ENCODE peak calls at places on chromosomes 1 and 21, in seven cellular contexts. One of them, this sample, is unnamed.

GRCh38 chr1:43814401-43814800 is 107.1 kb downstream of the ST3GAL3 start:
- DNase-seq in OCI-LY7: no peak
- DNase-seq in uterus: no peak
- DNase-seq in upper lobe of right lung: no peak
- DNase-seq in tibial nerve: no peak
- DNase-seq in thoracic aorta: no peak
- DNase-seq in transverse colon: no peak
- DNase-seq in this sample: no peak

GRCh38 chr1:99218572-99218971 is 45.7 kb upstream of the PLPPR4 start:
- DNase-seq in OCI-LY7: no peak
- DNase-seq in uterus: no peak
- DNase-seq in upper lobe of right lung: no peak
- DNase-seq in tibial nerve: no peak
- DNase-seq in thoracic aorta: no peak
- DNase-seq in transverse colon: no peak
- DNase-seq in this sample: no peak

GRCh38 chr1:51644533-51645197 is 27.8 kb downstream of the OSBPL9 start:
- DNase-seq in OCI-LY7: no peak
- DNase-seq in uterus: peak; percentile 61
- DNase-seq in upper lobe of right lung: no peak
- DNase-seq in tibial nerve: no peak
- DNase-seq in thoracic aorta: no peak
- DNase-seq in transverse colon: peak; percentile 21
- DNase-seq in this sample: no peak

GRCh38 chr1:6743189-6744101 is 41.8 kb upstream of the CAMTA1 start:
- DNase-seq in OCI-LY7: no peak
- DNase-seq in uterus: peak; percentile 56
- DNase-seq in upper lobe of right lung: peak; percentile 71
- DNase-seq in tibial nerve: no peak
- DNase-seq in thoracic aorta: peak; percentile 21
- DNase-seq in transverse colon: peak; percentile 14
- DNase-seq in this sample: peak; percentile 47

GRCh38 chr1:148362141-148362929 is 120.8 kb downstream of the PPIAL4G start:
- DNase-seq in OCI-LY7: no peak
- DNase-seq in uterus: no peak
- DNase-seq in upper lobe of right lung: peak; percentile 69
- DNase-seq in tibial nerve: no peak
- DNase-seq in thoracic aorta: no peak
- DNase-seq in transverse colon: peak; percentile 83
- DNase-seq in this sample: peak; percentile 40

GRCh38 chr1:9293512-9294439 is 1.1 kb downstream of the SPSB1 start:
- DNase-seq in OCI-LY7: peak; percentile 47
- DNase-seq in uterus: no peak
- DNase-seq in upper lobe of right lung: peak; percentile 81
- DNase-seq in tibial nerve: no peak
- DNase-seq in thoracic aorta: no peak
- DNase-seq in transverse colon: peak; percentile 55
- DNase-seq in this sample: no peak

GRCh38 chr1:8962812-8963669 is 17.4 kb downstream of the CA6 start:
- DNase-seq in OCI-LY7: peak; percentile 85
- DNase-seq in uterus: no peak
- DNase-seq in upper lobe of right lung: peak; percentile 78
- DNase-seq in tibial nerve: no peak
- DNase-seq in thoracic aorta: no peak
- DNase-seq in transverse colon: peak; percentile 51
- DNase-seq in this sample: no peak

GRCh38 chr1:47978486-47978885 is 18.7 kb downstream of the TRABD2B start:
- DNase-seq in OCI-LY7: no peak
- DNase-seq in uterus: no peak
- DNase-seq in upper lobe of right lung: no peak
- DNase-seq in tibial nerve: no peak
- DNase-seq in thoracic aorta: no peak
- DNase-seq in transverse colon: peak; percentile 38
- DNase-seq in this sample: no peak

GRCh38 chr21:45998276-45998701 is 16.7 kb downstream of the COL6A1 start:
- DNase-seq in OCI-LY7: no peak
- DNase-seq in uterus: no peak
- DNase-seq in upper lobe of right lung: no peak
- DNase-seq in tibial nerve: no peak
- DNase-seq in thoracic aorta: no peak
- DNase-seq in transverse colon: no peak
- DNase-seq in this sample: peak; percentile 13

GRCh38 chr1:21931171-21932093 is 5.7 kb downstream of the HSPG2 start:
- DNase-seq in OCI-LY7: no peak
- DNase-seq in uterus: peak; percentile 67
- DNase-seq in upper lobe of right lung: peak; percentile 89
- DNase-seq in tibial nerve: peak; percentile 72
- DNase-seq in thoracic aorta: no peak
- DNase-seq in transverse colon: peak; percentile 71
- DNase-seq in this sample: peak; percentile 82

GRCh38 chr1:37954316-37954971 is 7.6 kb upstream of the INPP5B start:
- DNase-seq in OCI-LY7: no peak
- DNase-seq in uterus: no peak
- DNase-seq in upper lobe of right lung: peak; percentile 27
- DNase-seq in tibial nerve: no peak
- DNase-seq in thoracic aorta: no peak
- DNase-seq in transverse colon: no peak
- DNase-seq in this sample: no peak

GRCh38 chr1:205270271-205270670 is 42.5 kb downstream of the TMCC2 start:
- DNase-seq in OCI-LY7: no peak
- DNase-seq in uterus: no peak
- DNase-seq in upper lobe of right lung: no peak
- DNase-seq in tibial nerve: no peak
- DNase-seq in thoracic aorta: no peak
- DNase-seq in transverse colon: no peak
- DNase-seq in this sample: no peak

GRCh38 chr1:41486053-41486891 is 1.8 kb upstream of the EDN2 start:
- DNase-seq in OCI-LY7: no peak
- DNase-seq in uterus: peak; percentile 18
- DNase-seq in upper lobe of right lung: no peak
- DNase-seq in tibial nerve: no peak
- DNase-seq in thoracic aorta: no peak
- DNase-seq in transverse colon: no peak
- DNase-seq in this sample: no peak

GRCh38 chr1:57010511-57010910 is 44.7 kb upstream of the C8B start:
- DNase-seq in OCI-LY7: no peak
- DNase-seq in uterus: no peak
- DNase-seq in upper lobe of right lung: no peak
- DNase-seq in tibial nerve: no peak
- DNase-seq in thoracic aorta: no peak
- DNase-seq in transverse colon: no peak
- DNase-seq in this sample: no peak
- H3K27ac ChIP-seq in OCI-LY7: no peak overlapping the region
- H3K27ac ChIP-seq in uterus: no peak overlapping the region
- H3K27ac ChIP-seq in upper lobe of right lung: no peak overlapping the region
- H3K27ac ChIP-seq in tibial nerve: no peak overlapping the region
- H3K27ac ChIP-seq in thoracic aorta: no peak overlapping the region
- H3K27ac ChIP-seq in transverse colon: no peak overlapping the region
- H3K27ac ChIP-seq in this sample: no peak overlapping the region

GRCh38 chr1:203379831-203380230 is 28.9 kb upstream of the FMOD start:
- DNase-seq in OCI-LY7: no peak
- DNase-seq in uterus: peak; percentile 52
- DNase-seq in upper lobe of right lung: no peak
- DNase-seq in tibial nerve: no peak
- DNase-seq in thoracic aorta: no peak
- DNase-seq in transverse colon: no peak
- DNase-seq in this sample: no peak

GRCh38 chr1:203381151-203381751 is 30.3 kb upstream of the FMOD start:
- DNase-seq in OCI-LY7: peak; percentile 85
- DNase-seq in uterus: no peak
- DNase-seq in upper lobe of right lung: no peak
- DNase-seq in tibial nerve: no peak
- DNase-seq in thoracic aorta: no peak
- DNase-seq in transverse colon: no peak
- DNase-seq in this sample: no peak

GRCh38 chr1:203378529-203379271 is 27.8 kb upstream of the FMOD start:
- DNase-seq in OCI-LY7: no peak
- DNase-seq in uterus: peak; percentile 50
- DNase-seq in upper lobe of right lung: no peak
- DNase-seq in tibial nerve: no peak
- DNase-seq in thoracic aorta: no peak
- DNase-seq in transverse colon: no peak
- DNase-seq in this sample: no peak

DNA sequence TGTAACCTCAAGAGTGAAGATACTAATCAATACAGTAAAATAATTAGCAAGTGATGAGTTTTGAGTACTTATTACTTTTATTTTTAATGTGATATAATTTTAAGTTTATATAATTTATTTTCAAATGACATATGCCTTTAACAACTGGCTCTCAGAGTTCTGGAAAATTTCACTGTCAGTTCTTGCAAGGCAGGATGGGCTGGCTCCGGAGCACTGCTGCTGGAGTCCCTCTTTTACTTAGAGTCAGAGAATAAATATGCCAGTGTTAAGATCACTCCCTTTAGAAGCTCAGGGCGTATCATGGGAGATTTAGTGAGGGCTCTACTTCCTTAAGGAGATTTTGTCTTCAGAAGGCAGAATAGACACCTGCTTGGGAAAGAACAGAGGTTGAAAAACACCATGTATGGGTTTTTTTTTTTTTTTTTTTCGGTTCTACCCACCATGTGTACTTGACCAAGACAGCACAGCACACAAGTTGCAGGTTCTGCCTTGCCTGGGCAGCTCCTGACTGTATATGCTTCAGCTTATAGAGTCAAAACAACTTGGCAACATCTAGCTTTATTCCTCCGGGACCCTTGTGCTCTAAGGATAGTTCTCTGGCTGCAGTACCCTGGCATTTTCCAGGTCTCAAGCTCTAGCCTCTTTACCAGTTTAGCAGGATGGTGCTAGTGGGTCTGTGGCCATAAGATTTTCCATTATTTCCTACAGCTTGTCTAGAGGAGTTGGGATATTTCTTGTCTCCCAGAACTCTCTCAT is 29.7 kb upstream of the FMOD start:
- DNase-seq in OCI-LY7: peak; percentile 62
- DNase-seq in uterus: no peak
- DNase-seq in upper lobe of right lung: no peak
- DNase-seq in tibial nerve: no peak
- DNase-seq in thoracic aorta: no peak
- DNase-seq in transverse colon: no peak
- DNase-seq in this sample: no peak
- TF ChIP-seq CTCF in OCI-LY7: no peak
- TF ChIP-seq CTCF in uterus: no peak
- TF ChIP-seq CTCF in upper lobe of right lung: no peak
- TF ChIP-seq CTCF in tibial nerve: no peak
- TF ChIP-seq CTCF in thoracic aorta: no peak
- TF ChIP-seq CTCF in transverse colon: no peak
- TF ChIP-seq CTCF in this sample: no peak

DNA sequence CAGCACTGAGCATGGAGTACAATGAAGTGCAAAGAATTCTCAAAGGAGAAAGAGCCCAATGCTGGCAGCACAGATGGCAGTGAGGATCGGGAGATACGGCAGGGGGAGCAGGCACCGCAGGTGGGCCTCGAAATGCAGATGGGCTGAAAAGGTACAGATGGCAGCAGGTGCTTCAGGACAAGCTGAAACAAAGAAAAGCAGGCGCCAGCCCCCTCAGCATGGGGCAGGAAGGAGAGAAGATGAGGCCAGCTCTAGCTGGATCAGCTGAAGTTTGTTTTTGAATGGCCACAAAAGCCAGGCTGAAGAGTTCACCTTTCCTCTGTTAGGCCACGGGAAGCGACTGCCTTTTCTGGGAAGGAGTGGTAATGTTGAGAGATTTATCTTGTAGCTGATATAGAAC is 7.7 kb downstream of the CFAP298 start:
- DNase-seq in OCI-LY7: no peak
- DNase-seq in uterus: no peak
- DNase-seq in upper lobe of right lung: no peak
- DNase-seq in tibial nerve: no peak
- DNase-seq in thoracic aorta: no peak
- DNase-seq in transverse colon: no peak
- DNase-seq in this sample: no peak
- H3K27ac ChIP-seq in OCI-LY7: no peak overlapping the region
- H3K27ac ChIP-seq in uterus: no peak overlapping the region
- H3K27ac ChIP-seq in upper lobe of right lung: no peak overlapping the region
- H3K27ac ChIP-seq in tibial nerve: no peak overlapping the region
- H3K27ac ChIP-seq in thoracic aorta: no peak overlapping the region
- H3K27ac ChIP-seq in transverse colon: no peak overlapping the region
- H3K27ac ChIP-seq in this sample: no peak overlapping the region

GRCh38 chr1:63321788-63322247 is 549 bp upstream of the FOXD3 start:
- DNase-seq in OCI-LY7: no peak
- DNase-seq in uterus: no peak
- DNase-seq in upper lobe of right lung: no peak
- DNase-seq in tibial nerve: no peak
- DNase-seq in thoracic aorta: no peak
- DNase-seq in transverse colon: no peak
- DNase-seq in this sample: no peak

GRCh38 chr1:63322248-63322943 is at the start of gene FOXD3:
- DNase-seq in OCI-LY7: peak; percentile 56
- DNase-seq in uterus: peak; percentile 33
- DNase-seq in upper lobe of right lung: peak; percentile 79
- DNase-seq in tibial nerve: peak; percentile 57
- DNase-seq in thoracic aorta: no peak
- DNase-seq in transverse colon: peak; percentile 71
- DNase-seq in this sample: peak; percentile 50

GRCh38 chr1:63324779-63325119 is 2.4 kb downstream of the FOXD3 start:
- DNase-seq in OCI-LY7: no peak
- DNase-seq in uterus: no peak
- DNase-seq in upper lobe of right lung: no peak
- DNase-seq in tibial nerve: no peak
- DNase-seq in thoracic aorta: no peak
- DNase-seq in transverse colon: no peak
- DNase-seq in this sample: no peak

GRCh38 chr1:63323866-63324778 is 1.8 kb downstream of the FOXD3 start:
- DNase-seq in OCI-LY7: no peak
- DNase-seq in uterus: no peak
- DNase-seq in upper lobe of right lung: no peak
- DNase-seq in tibial nerve: no peak
- DNase-seq in thoracic aorta: no peak
- DNase-seq in transverse colon: no peak
- DNase-seq in this sample: no peak

DNA sequence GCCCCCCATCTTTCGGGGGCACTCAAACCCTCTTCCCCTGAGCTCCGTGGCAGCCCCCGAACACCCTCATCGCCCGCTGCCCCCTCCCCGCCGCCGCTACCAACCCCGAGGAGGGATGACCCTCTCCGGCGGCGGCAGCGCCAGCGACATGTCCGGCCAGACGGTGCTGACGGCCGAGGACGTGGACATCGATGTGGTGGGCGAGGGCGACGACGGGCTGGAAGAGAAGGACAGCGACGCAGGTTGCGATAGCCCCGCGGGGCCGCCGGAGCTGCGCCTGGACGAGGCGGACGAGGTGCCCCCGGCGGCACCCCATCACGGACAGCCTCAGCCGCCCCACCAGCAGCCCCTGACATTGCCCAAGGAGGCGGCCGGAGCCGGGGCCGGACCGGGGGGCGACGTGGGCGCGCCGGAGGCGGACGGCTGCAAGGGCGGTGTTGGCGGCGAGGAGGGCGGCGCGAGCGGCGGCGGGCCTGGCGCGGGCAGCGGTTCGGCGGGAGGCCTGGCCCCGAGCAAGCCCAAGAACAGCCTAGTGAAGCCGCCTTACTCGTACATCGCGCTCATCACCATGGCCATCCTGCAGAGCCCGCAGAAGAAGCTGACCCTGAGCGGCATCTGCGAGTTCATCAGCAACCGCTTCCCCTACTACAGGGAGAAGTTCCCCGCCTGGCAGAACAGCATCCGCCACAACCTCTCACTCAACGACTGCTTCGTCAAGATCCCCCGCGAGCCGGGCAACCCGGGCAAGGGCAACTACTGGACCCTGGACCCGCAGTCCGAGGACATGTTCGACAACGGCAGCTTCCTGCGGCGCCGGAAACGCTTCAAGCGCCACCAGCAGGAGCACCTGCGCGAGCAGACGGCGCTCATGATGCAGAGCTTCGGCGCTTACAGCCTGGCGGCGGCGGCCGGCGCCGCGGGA is 838 bp downstream of the FOXD3 start:
- DNase-seq in OCI-LY7: no peak
- DNase-seq in uterus: no peak
- DNase-seq in upper lobe of right lung: no peak
- DNase-seq in tibial nerve: no peak
- DNase-seq in thoracic aorta: no peak
- DNase-seq in transverse colon: peak; percentile 31
- DNase-seq in this sample: no peak
- TF ChIP-seq CTCF in OCI-LY7: no peak
- TF ChIP-seq CTCF in uterus: no peak
- TF ChIP-seq CTCF in upper lobe of right lung: no peak
- TF ChIP-seq CTCF in tibial nerve: no peak
- TF ChIP-seq CTCF in thoracic aorta: no peak
- TF ChIP-seq CTCF in transverse colon: no peak
- TF ChIP-seq CTCF in this sample: no peak

This sample was measured in breast epithelium.